ENCODE peak calls at places on chromosomes 7 and 10, in ten cellular contexts. L, N, W, V, T, Q, O, P, B and H are unnamed samples.

GRCh38 chr7:103630318-103630717 is 184.3 kb upstream of the SLC26A5 start:
- DNase-seq in N (no peak), L (no peak), P (no peak), Q (no peak), W (no peak), V (no peak), T (no peak), O (no peak), B (peak; percentile 30), H (no peak)

GRCh38 chr10:49161411-49161997 is 26.7 kb downstream of the TMEM273 start:
- DNase-seq in Q (peak; percentile 16), V (no peak), L (no peak), W (peak; percentile 59), B (peak; percentile 44), N (no peak), O (peak; percentile 12), P (peak; percentile 42), T (no peak), H (peak; percentile 66)

GRCh38 chr7:100162874-100163533 is 4.5 kb upstream of the TRAPPC14 start:
- DNase-seq in W (peak; percentile 68), O (no peak), N (no peak), T (no peak), P (peak; percentile 55), L (peak; percentile 75), V (no peak), Q (no peak), B (peak; percentile 45), H (no peak)

GRCh38 chr7:55206235-55207029 is 158.7 kb upstream of the LANCL2 start:
- DNase-seq in B (no peak), L (no peak), P (no peak), O (no peak), Q (no peak), N (no peak), V (no peak), T (no peak), W (no peak), H (no peak)

GRCh38 chr10:111089293-111089692 is 12.5 kb downstream of the ADRA2A start:
- DNase-seq in Q (no peak), P (no peak), N (no peak), L (no peak), O (no peak), T (no peak), W (no peak), V (no peak), B (no peak), H (peak; percentile 62)

GRCh38 chr7:151046603-151047573 is 1.4 kb upstream of the ASIC3 start:
- DNase-seq in Q (no peak), L (no peak), P (no peak), W (no peak), T (no peak), O (no peak), B (no peak), V (no peak), N (no peak), H (no peak)

GRCh38 chr7:69953319-69954067 is 355.2 kb downstream of the AUTS2 start:
- DNase-seq in V (no peak), N (no peak), T (no peak), Q (no peak), P (no peak), O (peak; percentile 20), W (no peak), B (no peak), L (no peak), H (no peak)

GRCh38 chr10:45183174-45183573 is 132.2 kb downstream of the OR13A1 start:
- DNase-seq in W (no peak), B (no peak), O (no peak), V (no peak), N (no peak), Q (no peak), T (no peak), P (no peak), L (no peak), H (no peak)

GRCh38 chr7:100169147-100169850 is 882 bp upstream of the GAL3ST4 start:
- DNase-seq in T (no peak), P (no peak), W (peak; percentile 45), B (no peak), Q (no peak), O (no peak), N (no peak), V (no peak), L (no peak), H (no peak)

GRCh38 chr10:35690534-35690933 is 48.4 kb upstream of the FZD8 start:
- DNase-seq in Q (no peak), L (peak; percentile 41), N (no peak), P (no peak), T (no peak), B (no peak), W (no peak), V (no peak), O (peak; percentile 10), H (no peak)

GRCh38 chr7:64947252-64948000 is 43.4 kb downstream of the ZNF117 start:
- DNase-seq in T (no peak), V (no peak), O (no peak), N (no peak), W (peak; percentile 70), Q (no peak), L (no peak), P (peak; percentile 45), B (no peak), H (no peak)

GRCh38 chr10:52308251-52309031 is 5.6 kb upstream of the DKK1 start:
- DNase-seq in L (peak; percentile 44), P (peak; percentile 75), O (peak; percentile 84), T (peak; percentile 25), W (peak; percentile 85), N (peak; percentile 64), B (peak; percentile 80), Q (no peak), V (peak; percentile 36), H (peak; percentile 88)

GRCh38 chr10:48803831-48804584 is 119.3 kb downstream of the WDFY4 start:
- DNase-seq in P (no peak), B (no peak), Q (no peak), N (no peak), V (no peak), T (no peak), L (no peak), O (no peak), W (no peak), H (no peak)

GRCh38 chr7:114084381-114085312 is 165.8 kb upstream of the PPP1R3A start:
- DNase-seq in Q (peak; percentile 30), V (peak; percentile 14), W (peak; percentile 82), N (no peak), O (peak; percentile 25), P (peak; percentile 50), L (peak; percentile 76), B (no peak), T (no peak), H (peak; percentile 85)

GRCh38 chr10:110013615-110014293 is 6.0 kb downstream of the ADD3 start:
- DNase-seq in P (no peak), V (no peak), N (no peak), W (no peak), O (peak; percentile 26), T (no peak), Q (no peak), B (no peak), L (no peak), H (no peak)

GRCh38 chr7:74269757-74270277 is 15.6 kb upstream of the RFC2 start:
- DNase-seq in O (peak; percentile 93), T (peak; percentile 75), N (no peak), P (peak; percentile 90), W (peak; percentile 95), L (peak; percentile 85), V (peak; percentile 76), Q (no peak), B (peak; percentile 70), H (no peak)

GRCh38 chr7:49850921-49851613 is 77.6 kb downstream of the VWC2 start:
- DNase-seq in O (peak; percentile 0), P (peak; percentile 41), L (no peak), W (peak; percentile 64), Q (no peak), T (no peak), B (no peak), N (no peak), V (no peak), H (no peak)
- TF ChIP-seq CTCF in O (no peak), P (peak; percentile 49), L (no peak), W (peak; percentile 73), Q (peak; percentile 32), T (no peak), B (no peak), N (peak; percentile 57), V (no peak), H (no peak)

DNA sequence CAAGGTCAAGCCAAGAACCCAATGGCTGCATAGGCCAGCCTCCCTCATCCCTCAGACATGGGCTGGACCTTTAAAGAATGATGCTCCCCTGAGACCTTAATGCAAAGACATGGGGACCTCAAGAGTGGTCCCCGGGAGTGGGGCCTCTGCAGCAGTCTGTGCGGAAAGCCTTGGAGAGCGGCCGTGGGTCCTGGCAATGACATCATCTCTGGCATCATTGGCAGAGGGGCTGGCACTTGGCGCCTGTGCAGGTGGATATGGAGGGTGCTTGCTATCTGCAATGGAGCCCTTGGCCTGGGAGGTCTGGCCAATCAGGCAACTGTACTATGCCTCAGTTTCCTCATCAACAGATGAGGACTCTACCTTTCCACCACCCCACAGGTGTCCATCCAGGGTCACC is 365.5 kb upstream of the MKI67 start:
- DNase-seq in V (no peak), P (no peak), L (no peak), B (no peak), T (no peak), W (no peak), Q (no peak), N (no peak), O (no peak), H (no peak)
- TF ChIP-seq CTCF in V (no peak), P (no peak), L (no peak), B (no peak), T (no peak), W (no peak), Q (no peak), N (no peak), O (no peak), H (no peak)

GRCh38 chr10:128268015-128268722 is 141.9 kb upstream of the MKI67 start:
- DNase-seq in N (no peak), W (peak; percentile 94), P (peak; percentile 89), V (no peak), Q (no peak), O (peak; percentile 88), T (no peak), B (peak; percentile 50), L (no peak), H (no peak)
- TF ChIP-seq CTCF in N (peak; percentile 86), W (peak; percentile 89), P (peak; percentile 92), V (peak; percentile 56), Q (peak; percentile 64), O (peak; percentile 87), T (peak; percentile 60), B (peak; percentile 52), L (no peak), H (peak; percentile 55)

DNA sequence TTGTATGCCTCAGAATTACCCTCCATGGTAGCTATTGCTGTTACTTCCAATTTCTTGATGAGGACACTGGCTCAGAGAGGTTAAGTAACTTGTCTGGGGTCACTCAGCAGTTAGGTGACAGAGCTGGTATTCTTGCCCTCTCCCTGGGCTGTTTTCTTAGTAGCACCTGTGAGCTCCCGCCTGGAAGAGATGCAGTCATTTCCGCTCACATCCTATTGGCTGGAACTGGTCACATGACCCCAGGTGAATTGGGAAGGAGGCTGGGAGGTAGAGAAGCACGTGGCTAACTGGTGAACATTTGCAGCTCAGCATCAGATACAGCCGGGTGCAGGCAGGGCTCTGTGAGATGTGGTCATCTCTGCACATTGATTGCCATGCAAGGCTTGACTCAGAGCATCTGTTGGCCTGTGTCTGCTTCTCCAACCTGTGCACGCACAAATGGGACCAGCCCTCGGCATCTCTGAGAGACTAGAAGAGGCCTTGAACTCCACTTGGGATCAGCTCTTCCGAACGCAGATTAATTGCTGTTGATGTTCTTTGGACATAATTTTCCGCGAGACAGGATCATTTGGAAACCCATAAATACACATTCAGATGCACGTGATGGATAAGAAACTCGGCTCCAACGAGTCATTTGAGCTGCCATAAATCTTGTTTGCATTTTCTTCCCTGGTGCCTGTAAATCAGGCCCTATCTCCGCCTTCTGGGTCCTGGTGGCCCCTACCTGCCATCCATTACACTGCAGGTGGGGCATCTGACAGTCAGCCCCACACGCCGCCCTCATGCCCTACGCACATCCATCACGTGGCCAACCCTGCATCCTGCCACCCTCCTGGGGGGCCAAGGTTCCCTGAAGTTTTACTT is 42.8 kb downstream of the MYL10 start:
- DNase-seq in V (no peak), N (no peak), B (no peak), O (no peak), Q (no peak), W (peak; percentile 81), L (peak; percentile 77), T (no peak), P (no peak), H (peak; percentile 51)
- TF ChIP-seq CTCF in V (no peak), N (no peak), B (no peak), O (no peak), Q (no peak), W (peak; percentile 28), L (no peak), T (no peak), P (no peak), H (no peak)